ENCODE peak calls at places on chromosomes 11 and 22, in six cellular contexts. Q is endothelial cell of umbilical vein, Z is lower leg skin, J is heart left ventricle, X is esophagus squamous epithelium, I is sigmoid colon. L is an unnamed sample.

GRCh38 chr11:73141031-73141308 is 1.1 kb downstream of the FCHSD2 start:
- DNase-seq in Q (no peak), Z (no peak), J (peak), X (no peak), I (no peak), L (peak)

GRCh38 chr11:119315139-119316016 is 1.6 kb downstream of the MCAM start:
- DNase-seq in Q (peak), Z (no peak), J (peak), X (no peak), I (peak), L (no peak)

GRCh38 chr11:65286686-65287085 is 24.9 kb downstream of the POLA2 start:
- DNase-seq in Q (no peak), Z (no peak), J (no peak), X (no peak), I (no peak), L (no peak)

GRCh38 chr22:39960791-39961746 is 872 bp downstream of the TMA7B start:
- DNase-seq in Q (no peak), Z (no peak), J (no peak), X (no peak), I (no peak), L (peak)

GRCh38 chr11:3613998-3614741 is 27.6 kb downstream of the ART5 start:
- DNase-seq in Q (no peak), Z (no peak), J (no peak), X (no peak), I (no peak), L (no peak)

GRCh38 chr11:13287026-13287425 is 9.4 kb downstream of the BMAL1 start:
- DNase-seq in Q (no peak), Z (no peak), J (no peak), X (no peak), I (no peak), L (no peak)

GRCh38 chr11:92830382-92831148 is 138.9 kb upstream of the MTNR1B start:
- DNase-seq in Q (no peak), Z (no peak), J (no peak), X (no peak), I (no peak), L (no peak)

GRCh38 chr11:77176996-77177395 is 49.0 kb downstream of the MYO7A start:
- DNase-seq in Q (no peak), Z (no peak), J (no peak), X (no peak), I (no peak), L (no peak)

GRCh38 chr22:22731374-22731676 is 86.9 kb downstream of the GGTLC2 start:
- DNase-seq in Q (no peak), Z (no peak), J (no peak), X (no peak), I (no peak), L (no peak)

GRCh38 chr22:49975543-49976389 is 15.2 kb downstream of the PIM3 start:
- DNase-seq in Q (no peak), Z (peak), J (no peak), X (no peak), I (peak), L (peak)

GRCh38 chr11:91776660-91777059 is 448.0 kb upstream of the FAT3 start:
- DNase-seq in Q (no peak), Z (no peak), J (peak), X (no peak), I (no peak), L (no peak)

GRCh38 chr11:57460017-57460755 is at the start of gene RTN4RL2:
- DNase-seq in Q (peak), Z (no peak), J (peak), X (no peak), I (no peak), L (peak)
- TF ChIP-seq POLR2A in Q (no peak), Z (no peak), J (no peak), X (no peak), I (no peak), L (no peak)

GRCh38 chr11:128894685-128895084 is 3.5 kb downstream of the KCNJ5 start:
- DNase-seq in Q (peak), Z (no peak), J (peak), X (no peak), I (peak), L (peak)
- TF ChIP-seq POLR2A in Q (no peak), Z (no peak), J (no peak), X (no peak), I (no peak), L (no peak)

GRCh38 chr11:61161190-61162091 is at the start of gene VPS37C:
- DNase-seq in Q (peak), Z (peak), J (peak), X (peak), I (peak), L (peak)
- TF ChIP-seq POLR2A in Q (peak), Z (no peak), J (peak), X (peak), I (peak), L (peak)

DNA sequence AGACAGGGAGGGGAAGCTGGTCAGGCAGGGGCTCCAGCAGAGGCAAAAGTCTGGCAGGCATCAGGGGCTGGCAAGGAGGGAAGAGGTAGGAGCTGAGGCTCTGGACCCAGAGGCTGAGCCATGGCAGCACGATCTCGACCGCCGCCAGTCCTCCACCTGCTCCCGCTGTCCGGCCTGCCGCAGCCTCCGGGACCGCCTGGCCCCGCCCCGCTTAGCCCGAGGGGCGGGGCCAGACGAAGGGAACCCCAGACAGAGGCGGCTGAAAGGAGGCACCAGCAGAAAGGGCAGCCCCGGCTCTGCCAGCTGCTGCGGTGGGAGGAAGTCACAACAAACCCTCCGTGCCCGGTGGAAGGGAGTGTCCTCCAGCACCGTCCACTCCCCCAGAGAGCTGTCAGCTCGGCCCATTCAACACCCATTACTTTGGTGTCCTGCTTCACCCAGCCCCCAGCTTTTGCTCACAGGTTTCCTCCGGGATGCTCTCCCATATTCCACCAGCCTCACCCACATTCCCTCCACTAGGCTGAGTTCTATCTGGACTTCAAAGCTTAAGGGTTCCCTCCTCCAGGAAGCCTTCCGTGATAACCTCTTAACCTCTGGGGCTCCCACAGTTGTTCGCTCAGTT is at the start of gene MFNG:
- DNase-seq in Q (peak), Z (peak), J (peak), X (peak), I (peak), L (peak)
- TF ChIP-seq POLR2A in Q (peak), Z (no peak), J (peak), X (no peak), I (no peak), L (peak)

GRCh38 chr11:70317576-70318305 is 47.3 kb downstream of the PPFIA1 start:
- DNase-seq in Q (no peak), Z (no peak), J (no peak), X (no peak), I (no peak), L (no peak)

GRCh38 chr11:70313945-70314344 is 43.5 kb downstream of the PPFIA1 start:
- DNase-seq in Q (no peak), Z (no peak), J (no peak), X (no peak), I (no peak), L (no peak)

GRCh38 chr11:70315726-70316125 is 45.2 kb downstream of the PPFIA1 start:
- DNase-seq in Q (peak), Z (no peak), J (no peak), X (no peak), I (peak), L (no peak)

GRCh38 chr11:70312401-70313357 is 42.2 kb downstream of the PPFIA1 start:
- DNase-seq in Q (no peak), Z (no peak), J (no peak), X (no peak), I (peak), L (peak)

DNA sequence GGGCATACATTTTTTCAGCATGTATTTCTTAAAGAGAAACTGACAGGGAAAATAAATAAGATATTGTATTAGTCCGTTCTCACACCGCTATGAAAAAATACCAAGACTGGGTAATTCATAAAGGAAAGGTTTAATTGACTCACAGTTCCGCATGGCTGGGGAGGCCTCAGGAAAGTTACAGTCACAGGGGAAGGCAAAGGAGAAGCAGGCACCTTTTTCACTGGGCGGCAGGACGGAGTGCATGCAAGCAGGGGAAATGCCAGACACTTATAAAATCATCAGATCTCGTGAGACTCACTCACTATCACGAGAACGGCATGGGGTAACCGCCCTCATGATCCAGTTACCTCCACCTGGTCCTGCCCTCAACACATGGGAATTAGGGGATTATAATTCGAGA is 44.2 kb downstream of the PPFIA1 start:
- DNase-seq in Q (peak), Z (no peak), J (no peak), X (no peak), I (peak), L (peak)
- TF ChIP-seq POLR2A in Q (peak), Z (no peak), J (no peak), X (no peak), I (no peak), L (peak)

L was measured in erythroblast.